ENCODE peak calls at places on chromosomes 11 and 22, in six cellular contexts. Z is heart right ventricle, G is upper lobe of right lung, O is suprapubic skin, I is uterus, E is tibial nerve. N is an unnamed sample. For H3K4me1 and H3K9me3, the result is how much of the 10 kb centered on the place peaks cover.

GRCh38 chr22:28710889-28711285 is 30.7 kb downstream of the CHEK2 start:
- DNase-seq in E (no peak), Z (no peak), O (no peak), G (no peak), I (no peak), N (no peak)

GRCh38 chr11:35066783-35067476 is 72.0 kb upstream of the CD44 start:
- DNase-seq in E (no peak), O (no peak), G (no peak), Z (no peak), I (no peak), N (no peak)

GRCh38 chr11:67433536-67434394 is 3.7 kb downstream of the PTPRCAP start:
- DNase-seq in O (no peak), E (no peak), G (no peak), Z (no peak), I (no peak), N (no peak)

GRCh38 chr11:117835576-117835975 is 11.0 kb upstream of the FXYD2 start:
- DNase-seq in O (no peak), E (no peak), I (peak), Z (no peak), G (peak), N (no peak)

GRCh38 chr11:11605821-11606450 is 15.9 kb downstream of the GALNT18 start:
- DNase-seq in I (no peak), Z (no peak), O (no peak), E (no peak), G (no peak), N (no peak)

GRCh38 chr11:86016451-86016850 is 52.4 kb downstream of the PICALM start:
- DNase-seq in G (no peak), O (no peak), Z (no peak), E (no peak), I (no peak), N (no peak)

GRCh38 chr11:74966651-74967050 is 17.6 kb downstream of the SPCS2 start:
- DNase-seq in O (no peak), I (no peak), Z (no peak), G (no peak), E (no peak), N (no peak)

GRCh38 chr11:19846654-19847330 is 134.2 kb downstream of the NAV2 start:
- DNase-seq in I (peak), E (no peak), Z (peak), G (no peak), O (no peak), N (no peak)

GRCh38 chr11:66846671-66847091 is 3.4 kb downstream of the RCE1 start:
- DNase-seq in G (no peak), I (no peak), Z (no peak), O (peak), E (no peak), N (no peak)

GRCh38 chr11:35587972-35588371 is 30.3 kb upstream of the FJX1 start:
- DNase-seq in G (no peak), I (no peak), O (no peak), E (no peak), Z (no peak), N (no peak)

GRCh38 chr22:42364641-42365336 is 67.4 kb downstream of the NFAM1 start:
- DNase-seq in E (peak), G (no peak), I (no peak), O (no peak), Z (peak), N (no peak)

GRCh38 chr11:44928807-44929206 is 21.9 kb downstream of the TP53I11 start:
- DNase-seq in I (no peak), Z (no peak), O (no peak), E (no peak), G (no peak), N (no peak)

GRCh38 chr11:61037694-61038093 is 64.6 kb upstream of the CD5 start:
- DNase-seq in G (no peak), Z (no peak), E (no peak), O (no peak), I (no peak), N (no peak)

GRCh38 chr11:34052608-34053160 is 1.2 kb downstream of the CAPRIN1 start:
- DNase-seq in Z (no peak), E (no peak), G (peak), O (no peak), I (peak), N (peak)

GRCh38 chr11:133842053-133842452 is 3.3 kb downstream of the SPATA19 start:
- DNase-seq in I (no peak), O (no peak), E (no peak), Z (no peak), G (no peak), N (no peak)

GRCh38 chr11:62370743-62371440 is 33.6 kb downstream of the ASRGL1 start:
- DNase-seq in Z (no peak), E (no peak), I (no peak), G (peak), O (no peak), N (peak)

GRCh38 chr11:131430466-131431176 is 60.2 kb downstream of the NTM start:
- DNase-seq in Z (no peak), G (no peak), I (no peak), O (no peak), E (peak), N (no peak)

GRCh38 chr11:1508491-1508891 is 21.9 kb upstream of the MOB2 start:
- DNase-seq in Z (no peak), O (no peak), I (no peak), G (no peak), E (no peak), N (peak)

GRCh38 chr11:11798586-11799438 is 43.0 kb upstream of the USP47 start:
- DNase-seq in I (peak), O (peak), Z (peak), E (peak), G (peak), N (peak)

GRCh38 chr11:130037058-130037457 is 32.6 kb upstream of the APLP2 start:
- DNase-seq in O (no peak), G (no peak), E (no peak), I (no peak), Z (no peak), N (no peak)

GRCh38 chr11:121350314-121351046 is 57.9 kb downstream of the SC5D start:
- DNase-seq in O (no peak), G (no peak), E (no peak), I (no peak), Z (no peak), N (no peak)

GRCh38 chr11:93199616-93200015 is 1.8 kb upstream of the SLC36A4 start:
- DNase-seq in Z (no peak), I (no peak), G (no peak), E (no peak), O (no peak), N (no peak)

GRCh38 chr22:45319319-45319675 is 9.6 kb downstream of the FAM118A start:
- DNase-seq in G (no peak), I (no peak), O (no peak), Z (no peak), E (no peak), N (no peak)

GRCh38 chr11:116775975-116776374 is 3.2 kb upstream of the BUD13 start:
- DNase-seq in G (no peak), E (no peak), O (no peak), I (no peak), Z (no peak), N (no peak)

GRCh38 chr11:125036933-125037332 is 26.2 kb upstream of the SLC37A2 start:
- DNase-seq in I (no peak), E (no peak), G (no peak), Z (no peak), O (no peak), N (no peak)

GRCh38 chr11:452916-453527 is 2.9 kb downstream of the PTDSS2 start:
- DNase-seq in G (no peak), I (no peak), O (no peak), Z (no peak), E (no peak), N (no peak)

GRCh38 chr22:19182472-19183157 is 4.1 kb upstream of the SLC25A1 start:
- DNase-seq in Z (no peak), O (no peak), G (no peak), E (no peak), I (no peak), N (no peak)

GRCh38 chr11:134696455-134696854 is 284.4 kb upstream of the B3GAT1 start:
- DNase-seq in Z (no peak), G (no peak), I (no peak), O (no peak), E (no peak), N (no peak)

GRCh38 chr22:19036523-19037273 is 85.5 kb downstream of the DGCR2 start:
- DNase-seq in E (no peak), G (peak), O (peak), Z (no peak), I (no peak), N (peak)

GRCh38 chr22:33112606-33113005 is 54.4 kb upstream of the SYN3 start:
- DNase-seq in E (no peak), G (no peak), Z (no peak), I (no peak), O (no peak), N (no peak)

GRCh38 chr11:90204832-90205646 is 17.8 kb downstream of the CHORDC1 start:
- DNase-seq in O (no peak), I (no peak), Z (no peak), G (no peak), E (no peak), N (no peak)

GRCh38 chr11:73838443-73839122 is 38.1 kb downstream of the COA4 start:
- DNase-seq in G (no peak), I (no peak), Z (no peak), E (no peak), O (no peak), N (no peak)

GRCh38 chr22:50469377-50470305 is 5.2 kb downstream of the SBF1 start:
- DNase-seq in O (no peak), Z (no peak), E (peak), G (peak), I (no peak), N (peak)

GRCh38 chr11:88604255-88604654 is 266.7 kb upstream of the CTSC start:
- DNase-seq in Z (no peak), E (no peak), O (no peak), I (no peak), G (no peak), N (no peak)

GRCh38 chr11:33376331-33377099 is 119.3 kb downstream of the HIPK3 start:
- DNase-seq in O (no peak), G (no peak), I (no peak), E (no peak), Z (no peak), N (no peak)

GRCh38 chr11:102806296-102806695 is 8.3 kb upstream of the MMP1 start:
- DNase-seq in Z (no peak), O (no peak), G (no peak), E (no peak), I (no peak), N (no peak)

GRCh38 chr11:1743587-1744136 is 6.7 kb downstream of the IFITM10 start:
- DNase-seq in O (peak), G (no peak), I (peak), Z (no peak), E (no peak), N (no peak)

GRCh38 chr11:108775324-108775723 is 110.5 kb downstream of the DDX10 start:
- DNase-seq in O (no peak), G (no peak), E (no peak), I (no peak), Z (no peak), N (no peak)

GRCh38 chr11:66979336-66979980 is 4.4 kb downstream of the C11orf86 start:
- DNase-seq in G (no peak), E (no peak), Z (no peak), I (no peak), O (no peak), N (no peak)

DNA sequence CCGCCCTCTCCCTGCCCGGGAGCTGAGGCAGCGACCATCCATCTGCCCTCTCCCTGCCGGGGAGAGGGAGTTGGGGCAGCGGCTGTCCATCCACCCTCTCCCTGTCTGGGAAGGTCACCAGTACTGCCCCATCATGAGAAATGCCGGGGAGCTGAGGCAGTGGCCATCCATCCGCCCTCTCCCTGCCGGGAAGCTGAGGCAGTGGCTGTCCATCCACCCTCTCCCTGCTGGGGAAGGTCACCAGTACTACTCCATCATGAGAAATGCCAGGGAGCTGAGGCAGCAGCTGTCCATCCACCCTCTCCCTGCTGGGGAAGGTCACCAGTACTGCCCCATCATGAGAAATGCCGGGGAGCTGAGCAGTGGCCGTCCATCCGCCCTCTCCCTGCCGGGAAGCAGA is 394.6 kb downstream of the BRD1 start:
- DNase-seq in O (no peak), G (no peak), Z (no peak), I (no peak), E (no peak), N (no peak)
- TF ChIP-seq CTCF in O (no peak), G (no peak), Z (no peak), I (no peak), E (no peak), N (no peak)

DNA sequence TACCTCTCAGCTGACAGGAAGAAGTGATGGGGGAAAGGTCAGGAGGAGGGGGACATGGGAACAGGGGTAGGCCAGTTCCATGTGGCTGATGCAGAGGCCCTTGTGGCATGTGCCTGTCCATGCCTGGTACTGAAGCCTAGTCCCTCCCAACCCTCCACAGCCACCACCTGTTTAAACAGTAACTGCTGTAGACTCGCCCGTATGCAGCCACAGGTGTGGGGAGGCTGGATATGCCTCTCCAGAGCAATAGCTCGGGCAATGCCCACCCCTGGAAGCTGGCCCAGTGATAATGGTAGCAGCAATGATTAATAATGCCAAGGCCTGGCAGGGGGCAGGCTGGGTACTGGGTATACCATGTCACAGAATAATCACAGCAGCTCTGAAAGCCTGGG is 2.3 kb downstream of the SMTN start:
- DNase-seq in G (no peak), O (no peak), Z (peak), I (peak), E (no peak), N (no peak)
- H3K4me1 ChIP-seq in G (under half), O (half or more), Z (half or more), I (under half), E (half or more), N (half or more)

GRCh38 chr22:21841422-21841821 is 26.0 kb downstream of the MAPK1 start:
- DNase-seq in E (no peak), G (no peak), Z (no peak), O (no peak), I (no peak), N (no peak)

GRCh38 chr22:21840236-21840823 is 27.1 kb downstream of the MAPK1 start:
- DNase-seq in O (no peak), E (no peak), G (no peak), Z (no peak), I (no peak), N (no peak)

GRCh38 chr22:21839765-21840140 is 27.7 kb downstream of the MAPK1 start:
- DNase-seq in E (no peak), Z (no peak), O (no peak), I (no peak), G (no peak), N (no peak)

GRCh38 chr22:21845558-21846452 is 21.6 kb downstream of the MAPK1 start:
- DNase-seq in Z (no peak), E (no peak), G (no peak), I (no peak), O (no peak), N (no peak)

GRCh38 chr22:21842946-21843345 is 24.5 kb downstream of the MAPK1 start:
- DNase-seq in I (no peak), Z (no peak), G (no peak), O (no peak), E (no peak), N (no peak)
- H3K9me3 ChIP-seq in I (under half), Z (under half), G (under half), O (under half), E (under half), N (under half)

DNA sequence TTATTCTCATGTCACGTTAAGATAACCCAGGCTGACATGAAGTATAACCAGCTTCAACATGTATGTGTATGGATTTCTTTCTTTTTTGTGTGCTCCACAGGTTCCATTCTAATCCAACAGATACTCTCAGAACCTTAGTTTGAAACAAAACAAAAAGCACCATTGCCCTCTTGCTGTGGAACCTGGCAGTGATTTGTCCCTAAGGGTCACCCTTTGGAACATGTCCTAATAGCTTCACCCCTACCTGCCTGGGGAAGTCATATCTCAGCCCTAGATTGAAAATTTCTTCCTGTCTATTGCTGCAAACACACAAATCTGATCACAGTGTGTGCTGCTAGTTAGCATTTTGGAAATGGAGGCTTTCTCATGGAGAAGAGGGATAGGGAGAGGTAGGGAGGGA is 11.4 kb upstream of the CADM1 start:
- DNase-seq in I (no peak), O (no peak), E (no peak), Z (no peak), G (no peak), N (no peak)
- TF ChIP-seq CTCF in I (no peak), O (no peak), E (no peak), Z (no peak), G (no peak), N (no peak)

GRCh38 chr11:104054911-104055529 is 18.6 kb downstream of the DDI1 start:
- DNase-seq in O (no peak), E (no peak), G (no peak), I (no peak), Z (no peak), N (no peak)

GRCh38 chr11:104060820-104061219 is 24.4 kb downstream of the DDI1 start:
- DNase-seq in E (no peak), O (no peak), I (no peak), Z (no peak), G (no peak), N (no peak)

GRCh38 chr11:104061851-104062521 is 25.5 kb downstream of the DDI1 start:
- DNase-seq in O (no peak), G (no peak), E (no peak), I (no peak), Z (no peak), N (no peak)

GRCh38 chr11:104060004-104060403 is 23.6 kb downstream of the DDI1 start:
- DNase-seq in O (no peak), Z (no peak), I (no peak), E (no peak), G (no peak), N (no peak)

GRCh38 chr11:104057908-104058307 is 21.5 kb downstream of the DDI1 start:
- DNase-seq in E (no peak), O (no peak), G (no peak), I (no peak), Z (no peak), N (no peak)
- H3K4me1 ChIP-seq in E (under half), O (under half), G (under half), I (under half), Z (under half), N (under half)

GRCh38 chr22:39894554-39895092 is 1.1 kb upstream of the ENTHD1 start:
- DNase-seq in E (no peak), Z (no peak), G (no peak), I (no peak), O (no peak), N (no peak)
- H3K9me3 ChIP-seq in E (under half), Z (under half), G (under half), I (under half), O (under half), N (under half)

GRCh38 chr22:17283423-17283822 is 64.2 kb upstream of the ADA2 start:
- DNase-seq in G (no peak), O (no peak), Z (peak), E (no peak), I (no peak), N (no peak)
- TF ChIP-seq CTCF in G (no peak), O (no peak), Z (no peak), E (no peak), I (no peak), N (no peak)